ENCODE peak calls at places on chromosome 14, in six cellular contexts. R, Z, E, U, N and I are unnamed samples. For H3K36me3 and H3K4me1, the result is how much of the 10 kb centered on the place peaks cover.

GRCh38 chr14:89425931-89426330 is 8.9 kb upstream of the FOXN3 start:
- DNase-seq in R (peak), Z (peak), E (peak), U (peak), N (no peak), I (no peak)

GRCh38 chr14:92939699-92940098 is 16.7 kb downstream of the CHGA start:
- DNase-seq in R (no peak), Z (no peak), E (no peak), U (no peak), N (no peak), I (no peak)

GRCh38 chr14:71754422-71755095 is 177.7 kb upstream of the RGS6 start:
- DNase-seq in R (no peak), Z (no peak), E (no peak), U (no peak), N (no peak), I (no peak)

GRCh38 chr14:53011053-53011462 is 60.2 kb upstream of the FERMT2 start:
- DNase-seq in R (peak), Z (peak), E (no peak), U (peak), N (peak), I (no peak)

GRCh38 chr14:99507860-99508640 is 26.8 kb downstream of the CCNK start:
- DNase-seq in R (no peak), Z (no peak), E (no peak), U (no peak), N (no peak), I (no peak)

GRCh38 chr14:99359906-99360305 is 87.9 kb upstream of the BCL11B start:
- DNase-seq in R (no peak), Z (no peak), E (no peak), U (no peak), N (no peak), I (no peak)

GRCh38 chr14:32307881-32308582 is 21.1 kb upstream of the AKAP6 start:
- DNase-seq in R (no peak), Z (no peak), E (no peak), U (no peak), N (no peak), I (no peak)

GRCh38 chr14:55448146-55448614 is 7.8 kb upstream of the TBPL2 start:
- DNase-seq in R (peak), Z (no peak), E (no peak), U (peak), N (no peak), I (no peak)

GRCh38 chr14:77043984-77044485 is 15.5 kb upstream of the IRF2BPL start:
- DNase-seq in R (no peak), Z (no peak), E (no peak), U (peak), N (no peak), I (no peak)

GRCh38 chr14:88005050-88005481 is at the start of gene GPR65:
- DNase-seq in R (no peak), Z (no peak), E (peak), U (no peak), N (peak), I (peak)

GRCh38 chr14:99562848-99563748 is 40.9 kb downstream of the CCDC85C start:
- DNase-seq in R (peak), Z (peak), E (peak), U (peak), N (peak), I (no peak)

GRCh38 chr14:104142136-104143041 is 4.0 kb downstream of the KIF26A start:
- DNase-seq in R (no peak), Z (no peak), E (no peak), U (no peak), N (no peak), I (no peak)

GRCh38 chr14:61568572-61569011 is 126.7 kb upstream of the HIF1A start:
- DNase-seq in R (no peak), Z (peak), E (peak), U (peak), N (peak), I (peak)

GRCh38 chr14:55129086-55129427 is at the start of gene LGALS3:
- DNase-seq in R (peak), Z (peak), E (peak), U (peak), N (peak), I (peak)

GRCh38 chr14:104293851-104294627 is 155.7 kb downstream of the KIF26A start:
- DNase-seq in R (no peak), Z (no peak), E (no peak), U (no peak), N (no peak), I (no peak)

GRCh38 chr14:101019541-101019940 is 116.0 kb upstream of the RTL1 start:
- DNase-seq in R (no peak), Z (no peak), E (no peak), U (no peak), N (peak), I (no peak)

GRCh38 chr14:56482306-56482705 is 97.3 kb upstream of the TMEM260 start:
- DNase-seq in R (peak), Z (no peak), E (no peak), U (no peak), N (no peak), I (no peak)

GRCh38 chr14:49306152-49306751 is 279.9 kb downstream of the RPS29 start:
- DNase-seq in R (peak), Z (no peak), E (no peak), U (no peak), N (no peak), I (no peak)

GRCh38 chr14:94867931-94868597 is 98.2 kb upstream of the GSC start:
- DNase-seq in R (peak), Z (no peak), E (no peak), U (no peak), N (no peak), I (no peak)

GRCh38 chr14:35213869-35214387 is 78.3 kb upstream of the PSMA6 start:
- DNase-seq in R (peak), Z (no peak), E (no peak), U (no peak), N (no peak), I (no peak)

GRCh38 chr14:101707863-101708620 is 53.5 kb upstream of the PPP2R5C start:
- DNase-seq in R (no peak), Z (peak), E (no peak), U (peak), N (no peak), I (no peak)

GRCh38 chr14:66119805-66120204 is 366.4 kb upstream of the CCDC196 start:
- DNase-seq in R (no peak), Z (no peak), E (no peak), U (no peak), N (no peak), I (no peak)

GRCh38 chr14:66916421-66916820 is 272.8 kb upstream of the GARIN2 start:
- DNase-seq in R (no peak), Z (no peak), E (no peak), U (no peak), N (no peak), I (no peak)

GRCh38 chr14:21398901-21399300 is 15.1 kb upstream of the SUPT16H start:
- DNase-seq in R (no peak), Z (no peak), E (no peak), U (no peak), N (no peak), I (no peak)
- H3K36me3 ChIP-seq in R (half or more), Z (half or more), E (half or more), U (half or more), N (half or more), I (half or more)

GRCh38 chr14:23040100-23040499 is 1.9 kb upstream of the PSMB11 start:
- DNase-seq in R (no peak), Z (no peak), E (no peak), U (no peak), N (no peak), I (no peak)
- H3K4me1 ChIP-seq in R (under half), Z (under half), E (under half), U (under half), N (under half), I (under half)

GRCh38 chr14:73166399-73166798 is 30.1 kb downstream of the PSEN1 start:
- DNase-seq in R (no peak), Z (no peak), E (no peak), U (no peak), N (no peak), I (no peak)

GRCh38 chr14:73167727-73168126 is 31.4 kb downstream of the PSEN1 start:
- DNase-seq in R (no peak), Z (no peak), E (no peak), U (no peak), N (no peak), I (no peak)

DNA sequence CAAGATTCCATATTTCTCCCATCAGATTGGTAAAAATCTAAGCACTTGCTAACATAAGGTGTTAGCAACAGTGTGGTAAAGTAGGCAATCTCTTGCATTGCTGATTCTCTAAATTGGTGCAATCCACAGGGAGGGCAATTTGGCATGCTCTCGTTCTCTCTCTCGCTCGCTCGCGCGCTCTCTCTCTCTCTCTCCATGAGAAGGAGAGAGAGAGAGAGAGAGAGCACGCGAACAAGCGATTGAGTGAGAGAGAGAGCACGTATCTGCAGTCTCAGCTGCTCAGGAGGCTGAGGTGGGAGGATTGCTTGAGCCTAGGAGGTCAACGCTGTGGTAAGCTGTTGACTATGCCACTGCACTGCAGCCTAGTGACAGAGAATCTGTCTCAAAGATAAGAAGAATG is 26.0 kb downstream of the PSEN1 start:
- DNase-seq in R (no peak), Z (no peak), E (no peak), U (no peak), N (no peak), I (no peak)
- H3K36me3 ChIP-seq in R (under half), Z (under half), E (half or more), U (under half), N (half or more), I (under half)

GRCh38 chr14:68653108-68653507 is 139.8 kb downstream of the ZFP36L1 start:
- DNase-seq in R (no peak), Z (no peak), E (no peak), U (no peak), N (no peak), I (no peak)
- H3K4me1 ChIP-seq in R (under half), Z (under half), E (under half), U (under half), N (under half), I (under half)

GRCh38 chr14:90697577-90698206 is 118.5 kb downstream of the TTC7B start:
- DNase-seq in R (peak), Z (peak), E (peak), U (peak), N (peak), I (peak)

GRCh38 chr14:90698379-90698869 is 117.8 kb downstream of the TTC7B start:
- DNase-seq in R (no peak), Z (peak), E (no peak), U (peak), N (peak), I (no peak)

GRCh38 chr14:90697146-90697545 is 119.1 kb downstream of the TTC7B start:
- DNase-seq in R (no peak), Z (no peak), E (no peak), U (no peak), N (no peak), I (no peak)

GRCh38 chr14:90700928-90701776 is 115.1 kb downstream of the TTC7B start:
- DNase-seq in R (no peak), Z (no peak), E (no peak), U (no peak), N (no peak), I (no peak)

DNA sequence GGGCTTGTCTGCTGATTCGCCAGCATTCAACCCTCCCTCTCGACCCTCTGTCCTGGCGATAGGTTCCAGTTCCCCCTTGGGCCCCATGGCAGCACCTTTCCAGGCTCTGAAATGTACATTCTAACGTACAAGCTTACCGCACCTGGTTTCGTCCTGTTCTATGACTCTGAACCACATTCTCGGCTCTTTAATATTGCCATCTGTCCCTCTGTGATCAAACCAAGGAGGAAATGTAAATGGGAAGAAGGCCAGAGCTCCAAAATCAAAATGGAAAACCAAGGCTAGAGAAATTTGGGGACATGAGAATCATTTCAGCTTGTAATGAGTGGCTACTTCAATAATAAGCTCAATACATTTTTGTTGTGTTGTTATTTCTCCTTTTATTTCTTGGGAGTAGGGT is 117.2 kb downstream of the TTC7B start:
- DNase-seq in R (no peak), Z (no peak), E (no peak), U (no peak), N (no peak), I (no peak)
- H3K36me3 ChIP-seq in R (under half), Z (under half), E (under half), U (under half), N (under half), I (under half)

DNA sequence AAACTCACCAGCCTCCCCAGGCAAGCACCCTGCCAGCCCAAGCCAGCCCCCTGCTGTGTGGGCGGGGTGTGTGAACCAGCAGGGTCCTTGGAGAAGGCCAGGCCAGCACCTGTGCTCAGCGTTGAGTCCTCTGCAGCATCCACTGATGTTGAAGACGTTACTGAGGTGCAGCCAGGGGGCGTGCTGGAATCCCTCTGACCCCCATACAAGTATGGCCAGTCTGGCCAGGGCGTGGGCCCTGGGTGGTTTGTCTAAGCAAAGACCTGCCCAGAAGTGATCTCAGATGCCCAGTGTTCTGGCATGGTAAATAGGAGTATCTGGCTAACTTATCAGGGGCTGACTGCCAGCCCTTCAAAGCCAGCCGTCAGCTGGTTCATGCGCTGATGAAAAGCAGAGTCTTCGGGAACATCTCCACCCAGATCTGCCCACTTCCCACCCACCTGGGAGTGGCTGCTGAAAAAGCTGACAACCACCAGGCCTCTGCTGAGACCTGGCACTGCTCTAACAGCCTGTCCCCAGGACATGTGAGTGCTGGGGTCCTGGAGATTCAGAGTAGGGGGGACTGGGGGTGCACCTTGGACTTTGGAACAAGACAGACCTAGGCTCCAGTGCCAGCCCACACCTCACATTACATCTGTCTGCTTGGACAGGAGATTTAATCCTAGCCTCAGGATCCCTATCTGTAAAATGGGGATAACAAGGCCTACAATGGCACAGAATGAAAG is 41.1 kb downstream of the ACTN1 start:
- DNase-seq in R (no peak), Z (no peak), E (no peak), U (peak), N (no peak), I (peak)
- H3K4me1 ChIP-seq in R (half or more), Z (under half), E (half or more), U (under half), N (half or more), I (under half)

GRCh38 chr14:102999227-102999895 is 58.0 kb downstream of the CDC42BPB start:
- DNase-seq in R (no peak), Z (no peak), E (no peak), U (no peak), N (no peak), I (no peak)

GRCh38 chr14:102996941-102997340 is 60.4 kb downstream of the CDC42BPB start:
- DNase-seq in R (no peak), Z (no peak), E (no peak), U (no peak), N (no peak), I (no peak)

GRCh38 chr14:103000291-103000921 is 56.9 kb downstream of the CDC42BPB start:
- DNase-seq in R (no peak), Z (no peak), E (no peak), U (no peak), N (no peak), I (no peak)

GRCh38 chr14:103001226-103001625 is 56.1 kb downstream of the CDC42BPB start:
- DNase-seq in R (no peak), Z (no peak), E (no peak), U (no peak), N (no peak), I (no peak)

DNA sequence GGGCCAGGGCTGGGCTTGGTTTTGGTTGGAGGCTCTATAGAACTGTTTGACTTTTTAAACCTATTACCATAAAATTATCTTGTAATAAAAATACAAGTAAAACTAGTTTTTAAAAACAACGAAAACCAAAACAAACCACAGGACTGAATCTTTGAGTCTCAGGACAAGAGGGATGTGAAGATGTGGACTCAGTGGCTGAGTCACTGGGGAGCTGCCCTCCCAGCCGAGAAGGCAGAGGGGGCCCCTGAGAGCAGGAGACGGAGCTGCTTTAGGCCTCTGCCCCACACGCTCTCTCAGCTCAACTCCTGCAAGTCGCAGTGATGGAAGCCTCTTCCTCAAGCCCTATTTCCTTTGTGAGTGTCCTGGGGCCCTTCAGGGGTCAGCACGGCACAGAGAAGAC is 59.0 kb downstream of the CDC42BPB start:
- DNase-seq in R (no peak), Z (no peak), E (no peak), U (no peak), N (no peak), I (no peak)
- H3K36me3 ChIP-seq in R (half or more), Z (half or more), E (half or more), U (under half), N (half or more), I (under half)

GRCh38 chr14:69816216-69816615 is 19.2 kb upstream of the SLC10A1 start:
- DNase-seq in R (no peak), Z (no peak), E (no peak), U (no peak), N (no peak), I (no peak)

GRCh38 chr14:69822456-69822855 is 25.4 kb upstream of the SLC10A1 start:
- DNase-seq in R (no peak), Z (no peak), E (no peak), U (no peak), N (no peak), I (no peak)

GRCh38 chr14:69818760-69819191 is 21.7 kb upstream of the SLC10A1 start:
- DNase-seq in R (peak), Z (no peak), E (peak), U (peak), N (peak), I (peak)

GRCh38 chr14:69819607-69820006 is 22.6 kb upstream of the SLC10A1 start:
- DNase-seq in R (no peak), Z (no peak), E (no peak), U (no peak), N (no peak), I (no peak)

DNA sequence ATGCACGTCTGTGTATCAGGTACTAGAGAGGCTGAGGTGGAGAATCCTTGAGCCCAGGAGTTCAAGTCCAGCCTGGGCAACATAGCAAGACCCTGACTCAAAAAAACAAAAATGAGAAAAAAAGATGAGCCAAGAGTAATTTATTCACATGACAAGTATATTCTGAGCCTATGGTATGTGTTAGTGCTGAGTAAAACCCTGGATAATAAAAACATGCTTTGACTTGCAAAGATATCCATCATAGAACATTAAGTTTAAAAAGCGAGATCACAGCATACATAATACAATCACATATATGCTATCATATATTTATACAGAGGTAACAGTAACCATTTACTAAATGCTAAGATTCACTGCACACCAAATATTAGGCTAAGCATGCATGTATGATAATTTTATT is 23.9 kb upstream of the SLC10A1 start:
- DNase-seq in R (no peak), Z (no peak), E (no peak), U (no peak), N (no peak), I (no peak)
- H3K4me1 ChIP-seq in R (under half), Z (under half), E (under half), U (under half), N (under half), I (under half)